ENCODE peak calls at places on chromosomes 5 and 9, in four cellular contexts. R, J, L and A are unnamed samples.

GRCh38 chr9:95499847-95500246 is 16.9 kb downstream of the PTCH1 start:
- DNase-seq in R (no peak), J (no peak), L (no peak), A (no peak)

GRCh38 chr9:129381481-129381957 is 203.5 kb upstream of the IER5L start:
- DNase-seq in R (no peak), J (peak; percentile 16), L (no peak), A (no peak)

GRCh38 chr5:129917224-129917623 is 13.0 kb downstream of the CHSY3 start:
- DNase-seq in R (no peak), J (no peak), L (no peak), A (no peak)

GRCh38 chr5:75053286-75054109 is 1.1 kb upstream of the GCNT4 start:
- DNase-seq in R (peak; percentile 26), J (peak; percentile 46), L (no peak), A (no peak)

GRCh38 chr9:122819791-122820489 is 8.4 kb downstream of the PDCL start:
- DNase-seq in R (no peak), J (no peak), L (no peak), A (no peak)

GRCh38 chr5:140398379-140398811 is 3.2 kb upstream of the ANKHD1 start:
- DNase-seq in R (no peak), J (no peak), L (no peak), A (no peak)

GRCh38 chr9:115213777-115214428 is 95.9 kb upstream of the TNC start:
- DNase-seq in R (peak; percentile 48), J (peak; percentile 27), L (peak; percentile 97), A (no peak)

GRCh38 chr9:98789765-98790600 is 6.4 kb downstream of the ANKS6 start:
- DNase-seq in R (no peak), J (no peak), L (no peak), A (no peak)

GRCh38 chr9:91426123-91426745 is 2.6 kb upstream of the NFIL3 start:
- DNase-seq in R (peak; percentile 36), J (no peak), L (no peak), A (no peak)

GRCh38 chr5:157540707-157541451 is 34.7 kb downstream of the ADAM19 start:
- DNase-seq in R (no peak), J (peak; percentile 55), L (no peak), A (no peak)

GRCh38 chr5:132463808-132464154 is 26.8 kb downstream of the IRF1 start:
- DNase-seq in R (no peak), J (peak; percentile 2), L (no peak), A (no peak)

GRCh38 chr5:56516936-56517521 is 283.9 kb upstream of the ANKRD55 start:
- DNase-seq in R (peak; percentile 43), J (no peak), L (no peak), A (no peak)

GRCh38 chr5:165202144-165202910 is 1696.9 kb downstream of the MAT2B start:
- DNase-seq in R (no peak), J (no peak), L (no peak), A (no peak)

GRCh38 chr9:71890042-71890680 is 20.8 kb downstream of the ABHD17B start:
- DNase-seq in R (no peak), J (no peak), L (no peak), A (no peak)

GRCh38 chr9:121498487-121499176 is 1.0 kb downstream of the GGTA1 start:
- DNase-seq in R (peak; percentile 39), J (peak; percentile 30), L (no peak), A (no peak)

GRCh38 chr9:110114888-110115259 is 93.1 kb downstream of the C9orf152 start:
- DNase-seq in R (no peak), J (no peak), L (no peak), A (no peak)

GRCh38 chr5:90111354-90112070 is 298.0 kb downstream of the CETN3 start:
- DNase-seq in R (no peak), J (no peak), L (no peak), A (no peak)

GRCh38 chr9:15328946-15329345 is 21.9 kb upstream of the TTC39B start:
- DNase-seq in R (no peak), J (no peak), L (no peak), A (no peak)

GRCh38 chr5:4413996-4414395 is 726.1 kb upstream of the ADAMTS16 start:
- DNase-seq in R (no peak), J (no peak), L (no peak), A (no peak)

GRCh38 chr9:79809931-79810330 is 238.2 kb downstream of the TLE4 start:
- DNase-seq in R (no peak), J (no peak), L (peak; percentile 58), A (peak; percentile 32)

GRCh38 chr9:110559869-110560268 is 19.7 kb downstream of the SVEP1 start:
- DNase-seq in R (no peak), J (no peak), L (no peak), A (no peak)

GRCh38 chr9:42852133-42852532 is 668.7 kb downstream of the SPATA31A6 start:
- DNase-seq in R (peak; percentile 12), J (peak; percentile 35), L (no peak), A (no peak)

GRCh38 chr5:16934669-16935068 is 1.4 kb downstream of the MYO10 start:
- DNase-seq in R (no peak), J (no peak), L (no peak), A (no peak)

GRCh38 chr5:151058891-151059611 is 21.8 kb downstream of the TNIP1 start:
- DNase-seq in R (no peak), J (no peak), L (no peak), A (no peak)

GRCh38 chr5:168114444-168115017 is 176.9 kb upstream of the WWC1 start:
- DNase-seq in R (peak; percentile 24), J (no peak), L (no peak), A (no peak)

GRCh38 chr5:91135475-91136248 is 247.5 kb downstream of the ARRDC3 start:
- DNase-seq in R (no peak), J (no peak), L (no peak), A (no peak)

GRCh38 chr9:18658764-18659705 is 185.1 kb downstream of the ADAMTSL1 start:
- DNase-seq in R (no peak), J (no peak), L (peak; percentile 9), A (no peak)

GRCh38 chr9:80074439-80074838 is 502.7 kb downstream of the TLE4 start:
- DNase-seq in R (no peak), J (peak; percentile 25), L (no peak), A (no peak)

GRCh38 chr5:78530342-78531096 is 118.1 kb downstream of the LHFPL2 start:
- DNase-seq in R (no peak), J (no peak), L (no peak), A (peak; percentile 71)

GRCh38 chr9:106228861-106229260 is 534.5 kb downstream of the TMEM38B start:
- DNase-seq in R (no peak), J (no peak), L (no peak), A (no peak)

GRCh38 chr5:81825237-81825636 is 74.3 kb upstream of the SSBP2 start:
- DNase-seq in R (peak; percentile 44), J (peak; percentile 39), L (no peak), A (peak; percentile 60)

GRCh38 chr5:14110680-14111079 is 32.5 kb upstream of the TRIO start:
- DNase-seq in R (no peak), J (no peak), L (no peak), A (no peak)

GRCh38 chr9:96660693-96661248 is 5.7 kb upstream of the PRXL2C start:
- DNase-seq in R (no peak), J (no peak), L (no peak), A (no peak)

GRCh38 chr9:88680505-88681160 is 145.7 kb downstream of the NXNL2 start:
- DNase-seq in R (no peak), J (peak; percentile 58), L (no peak), A (no peak)

GRCh38 chr5:88419931-88420330 is 151.3 kb upstream of the TMEM161B start:
- DNase-seq in R (no peak), J (no peak), L (no peak), A (no peak)

GRCh38 chr9:21836437-21837161 is 34.2 kb downstream of the MTAP start:
- DNase-seq in R (no peak), J (no peak), L (peak; percentile 94), A (peak; percentile 95)
- H3K4me3 ChIP-seq in R (no peak overlapping the region), J (no peak overlapping the region), L (no peak overlapping the region), A (no peak overlapping the region)

DNA sequence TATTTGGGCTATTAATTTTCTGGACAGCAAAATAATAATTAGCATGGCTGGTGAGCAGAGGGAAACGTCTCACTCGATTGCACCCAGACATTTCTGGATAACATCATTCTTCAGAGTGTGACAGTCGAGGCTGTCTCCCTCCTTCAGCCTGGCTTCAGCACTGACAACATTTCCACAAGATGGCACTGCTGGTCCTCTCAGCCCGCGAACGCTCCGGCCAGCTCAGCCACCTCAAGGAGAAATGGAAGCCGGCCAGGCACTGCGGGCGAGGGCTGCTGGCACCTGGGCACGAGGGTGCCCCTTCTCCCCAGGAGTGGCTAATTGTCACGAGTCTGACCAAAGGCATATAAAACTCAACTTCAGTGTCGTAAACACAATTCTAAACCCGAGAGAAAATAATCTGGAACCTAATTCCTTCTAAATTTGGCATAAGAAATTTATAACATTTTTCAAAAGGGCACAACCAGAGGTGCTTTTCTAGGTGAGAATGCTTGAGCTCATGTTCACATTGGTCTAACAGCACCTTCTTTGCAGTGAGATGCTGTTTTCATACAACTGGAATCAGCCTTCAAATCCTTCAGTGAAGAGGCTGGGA is 65.9 kb downstream of the DAP start:
- DNase-seq in R (peak; percentile 58), J (peak; percentile 61), L (no peak), A (peak; percentile 59)
- TF ChIP-seq CTCF in R (peak; percentile 50), J (peak; percentile 86), L (peak; percentile 85), A (peak; percentile 88)

GRCh38 chr9:136950656-136951030 is 1.4 kb upstream of the LCN12 start:
- DNase-seq in R (no peak), J (no peak), L (no peak), A (no peak)
- H3K4me3 ChIP-seq in R (no peak overlapping the region), J (peak overlapping the region; percentile 45), L (peak overlapping the region; percentile 63), A (peak overlapping the region; percentile 53)

GRCh38 chr5:180093241-180093640 is 21.7 kb upstream of the RNF130 start:
- DNase-seq in R (no peak), J (no peak), L (no peak), A (no peak)

GRCh38 chr5:180088561-180088960 is 17.0 kb upstream of the RNF130 start:
- DNase-seq in R (no peak), J (no peak), L (no peak), A (no peak)

GRCh38 chr5:180090098-180090768 is 18.7 kb upstream of the RNF130 start:
- DNase-seq in R (peak; percentile 47), J (peak; percentile 75), L (no peak), A (no peak)

GRCh38 chr5:180093651-180094382 is 22.3 kb upstream of the RNF130 start:
- DNase-seq in R (peak; percentile 34), J (no peak), L (no peak), A (no peak)

DNA sequence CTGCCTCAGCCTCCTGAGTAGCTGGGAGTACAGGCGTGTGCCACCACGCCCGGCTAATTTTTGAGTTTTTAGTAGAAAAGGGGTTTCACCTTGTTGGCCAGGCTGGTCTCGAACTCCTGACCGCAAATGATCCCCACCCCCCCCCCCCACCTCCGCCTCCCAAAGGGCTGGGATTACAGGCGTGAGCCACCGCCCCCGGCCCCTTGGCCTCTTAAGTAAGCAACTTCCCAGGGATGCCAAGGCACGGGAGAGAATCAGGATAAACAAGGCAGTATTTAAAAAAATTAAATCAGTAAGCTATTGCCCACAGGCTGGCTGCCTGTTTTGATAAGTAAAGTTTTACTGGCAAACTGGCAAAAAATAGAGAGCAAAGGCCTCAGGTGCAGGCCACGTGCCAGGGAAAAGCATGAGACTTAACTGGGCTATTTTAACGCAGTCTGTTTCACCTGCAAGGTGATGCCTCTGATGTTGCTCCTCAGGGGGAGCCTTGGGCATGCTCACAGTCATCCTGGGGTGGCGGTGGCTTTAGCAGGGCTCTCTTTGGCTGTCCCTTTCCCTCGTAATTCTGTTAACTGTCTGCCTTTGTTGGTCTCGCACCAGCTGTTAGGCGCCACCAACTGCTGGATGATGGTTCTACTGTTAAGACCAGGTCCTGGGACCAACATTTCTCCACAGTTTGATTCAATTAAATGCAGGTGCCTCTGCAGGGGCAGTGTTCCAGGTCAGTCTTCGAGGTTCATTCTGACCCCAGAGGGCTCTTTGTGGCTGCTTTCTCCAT is 19.4 kb upstream of the RNF130 start:
- DNase-seq in R (no peak), J (no peak), L (no peak), A (no peak)
- TF ChIP-seq CTCF in R (peak; percentile 14), J (no peak), L (peak; percentile 14), A (peak; percentile 42)